ENCODE peak calls at places on chromosomes 3 and 15, in ten cellular contexts. One of them, this sample, is unnamed.

GRCh38 chr3:17625111-17625510 is 117.3 kb downstream of the TBC1D5 start:
- DNase-seq in HCT116: no peak
- DNase-seq in OCI-LY7: no peak
- DNase-seq in IMR-90: no peak
- DNase-seq in fibroblast of lung: no peak
- DNase-seq in SK-N-SH: no peak
- DNase-seq in MM.1S: no peak
- DNase-seq in K562: no peak
- DNase-seq in mammary epithelial cell: no peak
- DNase-seq in PC-3: no peak
- DNase-seq in this sample: no peak

GRCh38 chr3:40189118-40189517 is 120.4 kb upstream of the EIF1B start:
- DNase-seq in SK-N-SH: no peak
- DNase-seq in MM.1S: no peak
- DNase-seq in PC-3: no peak
- DNase-seq in mammary epithelial cell: no peak
- DNase-seq in HCT116: no peak
- DNase-seq in fibroblast of lung: no peak
- DNase-seq in OCI-LY7: no peak
- DNase-seq in IMR-90: no peak
- DNase-seq in K562: no peak
- DNase-seq in this sample: no peak

GRCh38 chr3:159764211-159765024 is 224.2 kb upstream of the IL12A start:
- DNase-seq in IMR-90: peak
- DNase-seq in HCT116: no peak
- DNase-seq in OCI-LY7: no peak
- DNase-seq in MM.1S: no peak
- DNase-seq in K562: no peak
- DNase-seq in SK-N-SH: peak
- DNase-seq in fibroblast of lung: peak
- DNase-seq in PC-3: no peak
- DNase-seq in mammary epithelial cell: peak
- DNase-seq in this sample: no peak

GRCh38 chr3:174325834-174326705 is 533.1 kb upstream of the NAALADL2 start:
- DNase-seq in K562: no peak
- DNase-seq in PC-3: no peak
- DNase-seq in HCT116: no peak
- DNase-seq in mammary epithelial cell: no peak
- DNase-seq in MM.1S: no peak
- DNase-seq in fibroblast of lung: peak
- DNase-seq in IMR-90: peak
- DNase-seq in OCI-LY7: no peak
- DNase-seq in SK-N-SH: no peak
- DNase-seq in this sample: no peak

GRCh38 chr15:65377105-65377975 is 462 bp downstream of the IGDCC3 start:
- DNase-seq in mammary epithelial cell: peak
- DNase-seq in fibroblast of lung: peak
- DNase-seq in IMR-90: no peak
- DNase-seq in PC-3: no peak
- DNase-seq in MM.1S: no peak
- DNase-seq in SK-N-SH: peak
- DNase-seq in K562: no peak
- DNase-seq in HCT116: no peak
- DNase-seq in OCI-LY7: no peak
- DNase-seq in this sample: no peak

GRCh38 chr3:149958171-149958796 is 12.4 kb downstream of the PFN2 start:
- DNase-seq in PC-3: peak
- DNase-seq in MM.1S: no peak
- DNase-seq in IMR-90: no peak
- DNase-seq in fibroblast of lung: no peak
- DNase-seq in SK-N-SH: no peak
- DNase-seq in OCI-LY7: no peak
- DNase-seq in K562: no peak
- DNase-seq in HCT116: no peak
- DNase-seq in mammary epithelial cell: peak
- DNase-seq in this sample: no peak

GRCh38 chr3:125000661-125001060 is 55.1 kb downstream of the HEG1 start:
- DNase-seq in K562: no peak
- DNase-seq in PC-3: no peak
- DNase-seq in HCT116: no peak
- DNase-seq in MM.1S: no peak
- DNase-seq in OCI-LY7: no peak
- DNase-seq in fibroblast of lung: no peak
- DNase-seq in SK-N-SH: no peak
- DNase-seq in mammary epithelial cell: no peak
- DNase-seq in IMR-90: no peak
- DNase-seq in this sample: no peak

GRCh38 chr15:27479232-27480140 is 508.5 kb downstream of the GABRG3 start:
- DNase-seq in MM.1S: no peak
- DNase-seq in OCI-LY7: no peak
- DNase-seq in fibroblast of lung: no peak
- DNase-seq in PC-3: no peak
- DNase-seq in SK-N-SH: no peak
- DNase-seq in IMR-90: no peak
- DNase-seq in HCT116: no peak
- DNase-seq in mammary epithelial cell: no peak
- DNase-seq in K562: no peak
- DNase-seq in this sample: no peak

GRCh38 chr3:25259871-25260270 is 168.2 kb upstream of the RARB start:
- DNase-seq in mammary epithelial cell: no peak
- DNase-seq in IMR-90: no peak
- DNase-seq in OCI-LY7: no peak
- DNase-seq in PC-3: no peak
- DNase-seq in SK-N-SH: no peak
- DNase-seq in HCT116: no peak
- DNase-seq in K562: no peak
- DNase-seq in fibroblast of lung: peak
- DNase-seq in MM.1S: no peak
- DNase-seq in this sample: no peak

GRCh38 chr3:122893754-122894668 is 99.1 kb downstream of the SLC49A4 start:
- DNase-seq in PC-3: peak
- DNase-seq in mammary epithelial cell: peak
- DNase-seq in MM.1S: no peak
- DNase-seq in IMR-90: peak
- DNase-seq in SK-N-SH: peak
- DNase-seq in HCT116: no peak
- DNase-seq in OCI-LY7: no peak
- DNase-seq in fibroblast of lung: no peak
- DNase-seq in K562: no peak
- DNase-seq in this sample: no peak

GRCh38 chr3:11613851-11614491 is 29.7 kb downstream of the VGLL4 start:
- DNase-seq in K562: no peak
- DNase-seq in mammary epithelial cell: no peak
- DNase-seq in fibroblast of lung: no peak
- DNase-seq in SK-N-SH: no peak
- DNase-seq in MM.1S: no peak
- DNase-seq in IMR-90: no peak
- DNase-seq in PC-3: no peak
- DNase-seq in OCI-LY7: no peak
- DNase-seq in HCT116: no peak
- DNase-seq in this sample: no peak

GRCh38 chr3:184467171-184467570 is 87.3 kb downstream of the CHRD start:
- DNase-seq in OCI-LY7: no peak
- DNase-seq in fibroblast of lung: no peak
- DNase-seq in K562: no peak
- DNase-seq in mammary epithelial cell: no peak
- DNase-seq in IMR-90: no peak
- DNase-seq in PC-3: no peak
- DNase-seq in MM.1S: no peak
- DNase-seq in SK-N-SH: no peak
- DNase-seq in HCT116: no peak
- DNase-seq in this sample: no peak

GRCh38 chr15:29870495-29871151 is 48.4 kb upstream of the TJP1 start:
- DNase-seq in K562: no peak
- DNase-seq in mammary epithelial cell: no peak
- DNase-seq in fibroblast of lung: no peak
- DNase-seq in IMR-90: no peak
- DNase-seq in HCT116: no peak
- DNase-seq in OCI-LY7: no peak
- DNase-seq in PC-3: no peak
- DNase-seq in MM.1S: no peak
- DNase-seq in SK-N-SH: peak
- DNase-seq in this sample: no peak

GRCh38 chr3:156093966-156094365 is 26.4 kb upstream of the KCNAB1 start:
- DNase-seq in K562: no peak
- DNase-seq in mammary epithelial cell: no peak
- DNase-seq in fibroblast of lung: no peak
- DNase-seq in MM.1S: no peak
- DNase-seq in HCT116: no peak
- DNase-seq in PC-3: no peak
- DNase-seq in SK-N-SH: no peak
- DNase-seq in IMR-90: no peak
- DNase-seq in OCI-LY7: no peak
- DNase-seq in this sample: no peak

GRCh38 chr3:156098437-156099035 is 21.8 kb upstream of the KCNAB1 start:
- DNase-seq in IMR-90: no peak
- DNase-seq in PC-3: no peak
- DNase-seq in MM.1S: no peak
- DNase-seq in fibroblast of lung: no peak
- DNase-seq in K562: no peak
- DNase-seq in mammary epithelial cell: no peak
- DNase-seq in SK-N-SH: no peak
- DNase-seq in OCI-LY7: peak
- DNase-seq in HCT116: no peak
- DNase-seq in this sample: no peak

DNA sequence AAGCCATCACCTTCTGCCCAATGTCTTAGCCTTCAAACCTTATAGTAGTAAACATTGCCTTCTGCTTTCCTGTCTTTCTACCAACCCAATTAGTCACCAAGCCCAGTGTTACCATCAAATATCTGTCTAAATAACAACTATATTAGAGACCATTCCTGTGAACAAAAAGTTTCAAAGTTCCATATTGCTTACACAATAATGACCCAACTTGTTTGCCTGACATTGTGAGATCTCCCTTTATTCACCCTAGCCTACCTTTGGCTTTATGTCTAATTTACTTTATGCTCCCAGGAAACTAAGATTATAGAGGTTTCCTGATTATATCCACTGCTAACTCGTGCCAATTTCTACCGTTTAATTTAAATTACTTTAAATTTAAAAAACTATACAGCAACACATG is 26.0 kb upstream of the KCNAB1 start:
- DNase-seq in IMR-90: no peak
- DNase-seq in MM.1S: no peak
- DNase-seq in SK-N-SH: no peak
- DNase-seq in OCI-LY7: no peak
- DNase-seq in PC-3: no peak
- DNase-seq in mammary epithelial cell: no peak
- DNase-seq in fibroblast of lung: no peak
- DNase-seq in K562: no peak
- DNase-seq in HCT116: no peak
- DNase-seq in this sample: no peak
- H3K4me2 ChIP-seq in IMR-90: no peak
- H3K4me2 ChIP-seq in MM.1S: no peak
- H3K4me2 ChIP-seq in SK-N-SH: no peak
- H3K4me2 ChIP-seq in OCI-LY7: no peak
- H3K4me2 ChIP-seq in PC-3: no peak
- H3K4me2 ChIP-seq in mammary epithelial cell: no peak
- H3K4me2 ChIP-seq in fibroblast of lung: no peak
- H3K4me2 ChIP-seq in K562: no peak
- H3K4me2 ChIP-seq in HCT116: no peak
- H3K4me2 ChIP-seq in this sample: no peak

DNA sequence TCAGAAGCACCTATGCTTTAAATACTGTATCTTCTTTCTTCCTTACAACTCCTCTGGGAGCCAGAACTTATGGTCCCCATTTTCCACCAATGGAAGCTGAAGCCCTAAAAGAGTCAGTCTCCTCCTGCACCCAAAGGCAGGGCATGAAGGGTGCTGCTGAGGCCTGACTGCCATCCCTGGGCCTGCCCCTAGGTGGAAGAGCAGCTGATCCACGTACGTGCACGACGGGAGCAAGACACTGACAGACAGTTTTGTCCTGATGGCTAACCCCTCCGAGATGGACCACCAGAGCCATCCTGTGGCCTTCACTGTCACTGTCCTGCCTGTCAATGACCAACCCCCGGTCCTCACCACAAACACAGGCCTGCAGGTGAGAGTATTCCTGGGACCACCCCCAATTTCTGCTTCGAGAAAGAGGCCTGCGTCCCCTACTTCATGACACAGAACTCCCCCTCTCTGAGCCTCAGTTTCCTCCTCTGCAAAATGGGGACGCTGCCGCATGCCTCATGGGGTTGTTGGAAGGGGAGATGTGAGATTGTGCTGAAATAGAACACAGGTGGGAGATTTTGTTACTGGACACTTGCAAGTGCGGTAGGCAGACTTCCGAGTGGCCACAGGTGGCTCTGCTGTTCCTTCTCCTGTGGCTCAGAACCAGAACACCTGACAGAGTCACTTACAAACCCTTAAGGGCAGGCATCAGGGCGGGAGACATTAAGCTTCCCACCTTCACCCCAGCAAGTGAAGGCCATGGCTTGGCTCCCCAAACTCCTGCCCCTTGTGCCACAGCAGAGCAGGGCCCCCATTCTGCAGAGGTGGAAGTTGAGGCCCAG is 175.4 kb downstream of the TBC1D2B start:
- DNase-seq in SK-N-SH: peak
- DNase-seq in HCT116: no peak
- DNase-seq in MM.1S: no peak
- DNase-seq in IMR-90: no peak
- DNase-seq in mammary epithelial cell: no peak
- DNase-seq in PC-3: no peak
- DNase-seq in OCI-LY7: peak
- DNase-seq in fibroblast of lung: no peak
- DNase-seq in K562: peak
- DNase-seq in this sample: no peak
- TF ChIP-seq CTCF in SK-N-SH: no peak
- TF ChIP-seq CTCF in HCT116: peak
- TF ChIP-seq CTCF in MM.1S: no peak
- TF ChIP-seq CTCF in IMR-90: peak
- TF ChIP-seq CTCF in mammary epithelial cell: no peak
- TF ChIP-seq CTCF in PC-3: peak
- TF ChIP-seq CTCF in OCI-LY7: peak
- TF ChIP-seq CTCF in fibroblast of lung: peak
- TF ChIP-seq CTCF in K562: peak
- TF ChIP-seq CTCF in this sample: peak

DNA sequence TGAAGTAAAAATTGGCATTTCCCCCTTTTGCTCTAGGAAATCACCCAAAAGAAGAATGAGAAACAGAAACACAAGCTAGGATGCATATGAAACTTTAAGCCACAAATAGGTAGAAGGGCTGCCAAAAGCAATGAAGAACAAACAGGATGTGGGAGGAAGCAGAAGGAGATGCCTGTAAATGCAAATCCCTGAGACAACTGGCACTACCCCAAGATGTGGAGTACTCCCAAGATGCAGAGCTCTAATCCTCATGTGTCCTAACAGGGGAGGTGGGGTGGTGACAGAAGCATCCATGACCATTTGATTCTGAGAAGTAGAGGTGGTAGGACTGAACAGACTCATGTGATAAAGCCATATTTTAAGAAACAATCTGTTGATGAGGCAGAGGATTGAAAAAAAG is 31.9 kb upstream of the ZNF280D start:
- DNase-seq in fibroblast of lung: peak
- DNase-seq in HCT116: no peak
- DNase-seq in IMR-90: peak
- DNase-seq in K562: no peak
- DNase-seq in OCI-LY7: peak
- DNase-seq in PC-3: peak
- DNase-seq in SK-N-SH: no peak
- DNase-seq in MM.1S: peak
- DNase-seq in mammary epithelial cell: peak
- DNase-seq in this sample: peak
- H3K4me2 ChIP-seq in fibroblast of lung: no peak
- H3K4me2 ChIP-seq in HCT116: no peak
- H3K4me2 ChIP-seq in IMR-90: no peak
- H3K4me2 ChIP-seq in K562: no peak
- H3K4me2 ChIP-seq in OCI-LY7: peak
- H3K4me2 ChIP-seq in PC-3: no peak
- H3K4me2 ChIP-seq in SK-N-SH: peak
- H3K4me2 ChIP-seq in MM.1S: peak
- H3K4me2 ChIP-seq in mammary epithelial cell: no peak
- H3K4me2 ChIP-seq in this sample: peak

GRCh38 chr3:50212502-50212901 is 7.4 kb downstream of the SLC38A3 start:
- DNase-seq in IMR-90: no peak
- DNase-seq in PC-3: no peak
- DNase-seq in MM.1S: no peak
- DNase-seq in OCI-LY7: no peak
- DNase-seq in K562: no peak
- DNase-seq in mammary epithelial cell: no peak
- DNase-seq in fibroblast of lung: no peak
- DNase-seq in SK-N-SH: no peak
- DNase-seq in HCT116: no peak
- DNase-seq in this sample: no peak
- TF ChIP-seq CTCF in IMR-90: no peak
- TF ChIP-seq CTCF in PC-3: no peak
- TF ChIP-seq CTCF in MM.1S: no peak
- TF ChIP-seq CTCF in OCI-LY7: peak
- TF ChIP-seq CTCF in K562: peak
- TF ChIP-seq CTCF in mammary epithelial cell: no peak
- TF ChIP-seq CTCF in fibroblast of lung: no peak
- TF ChIP-seq CTCF in SK-N-SH: no peak
- TF ChIP-seq CTCF in HCT116: no peak
- TF ChIP-seq CTCF in this sample: no peak